ENCODE peak calls at places on chromosomes 12 and 14, in six cellular contexts. G is uterus, Y is AG09309, M is foreskin fibroblast, Z is fibroblast of lung, A is Peyer's patch. I is an unnamed sample.
A peak's percentile ranks its signal among the peaks of the same experiment; 100 is the strongest.

GRCh38 chr14:95480109-95480886 is 36.2 kb downstream of the SYNE3 start:
- DNase-seq in G (peak; percentile 72), Y (peak; percentile 28), M (peak; percentile 92), Z (no peak), A (peak; percentile 31), I (peak; percentile 31)

GRCh38 chr12:76183459-76184186 is 99.1 kb upstream of the NAP1L1 start:
- DNase-seq in G (peak; percentile 16), Y (peak; percentile 86), M (peak; percentile 98), Z (peak; percentile 97), A (no peak), I (no peak)

GRCh38 chr14:88910386-88910785 is 85.9 kb downstream of the TTC8 start:
- DNase-seq in G (no peak), Y (no peak), M (no peak), Z (no peak), A (no peak), I (no peak)

GRCh38 chr12:3470296-3470695 is 20.7 kb upstream of the PRMT8 start:
- DNase-seq in G (no peak), Y (no peak), M (no peak), Z (no peak), A (no peak), I (no peak)

GRCh38 chr14:91354979-91355685 is 62.5 kb downstream of the CCDC88C start:
- DNase-seq in G (no peak), Y (no peak), M (no peak), Z (no peak), A (no peak), I (no peak)

GRCh38 chr14:74611672-74612345 is at the start of gene LTBP2:
- DNase-seq in G (peak; percentile 60), Y (no peak), M (peak; percentile 70), Z (peak; percentile 55), A (no peak), I (peak; percentile 22)

GRCh38 chr14:59787045-59787674 is 83.4 kb downstream of the RTN1 start:
- DNase-seq in G (no peak), Y (no peak), M (no peak), Z (no peak), A (no peak), I (no peak)

GRCh38 chr14:51410846-51411245 is 170.8 kb downstream of the TMX1 start:
- DNase-seq in G (no peak), Y (no peak), M (peak; percentile 5), Z (no peak), A (no peak), I (no peak)

GRCh38 chr14:86321151-86321550 is 791.2 kb downstream of the FLRT2 start:
- DNase-seq in G (no peak), Y (no peak), M (peak; percentile 31), Z (no peak), A (no peak), I (no peak)

GRCh38 chr12:105480162-105480561 is 149.7 kb downstream of the C12orf75 start:
- DNase-seq in G (no peak), Y (no peak), M (peak; percentile 6), Z (peak; percentile 36), A (no peak), I (no peak)

GRCh38 chr12:5756443-5756842 is 188.6 kb downstream of the ANO2 start:
- DNase-seq in G (no peak), Y (no peak), M (no peak), Z (no peak), A (no peak), I (no peak)

GRCh38 chr12:26728205-26729050 is 104.6 kb downstream of the ITPR2 start:
- DNase-seq in G (no peak), Y (no peak), M (no peak), Z (peak; percentile 27), A (no peak), I (no peak)

GRCh38 chr12:72836184-72836583 is 564.0 kb downstream of the TRHDE start:
- DNase-seq in G (no peak), Y (no peak), M (no peak), Z (no peak), A (no peak), I (no peak)

GRCh38 chr12:104280703-104281458 is 22.7 kb upstream of the EID3 start:
- DNase-seq in G (no peak), Y (peak; percentile 87), M (peak; percentile 87), Z (peak; percentile 99), A (no peak), I (no peak)

GRCh38 chr14:101887219-101887618 is 77.2 kb upstream of the DYNC1H1 start:
- DNase-seq in G (no peak), Y (no peak), M (no peak), Z (no peak), A (peak; percentile 8), I (no peak)

GRCh38 chr14:67265131-67265530 is 23.9 kb downstream of the PALS1 start:
- DNase-seq in G (no peak), Y (no peak), M (no peak), Z (peak; percentile 77), A (no peak), I (no peak)

GRCh38 chr14:36817071-36817930 is 155.6 kb downstream of the PAX9 start:
- DNase-seq in G (no peak), Y (no peak), M (no peak), Z (no peak), A (no peak), I (no peak)

GRCh38 chr14:99938896-99939295 is 126.3 kb upstream of the EVL start:
- DNase-seq in G (no peak), Y (no peak), M (no peak), Z (no peak), A (no peak), I (no peak)

GRCh38 chr14:99938376-99938775 is 126.8 kb upstream of the EVL start:
- DNase-seq in G (no peak), Y (no peak), M (no peak), Z (no peak), A (no peak), I (no peak)

GRCh38 chr14:99937475-99938244 is 127.6 kb upstream of the EVL start:
- DNase-seq in G (no peak), Y (no peak), M (no peak), Z (no peak), A (no peak), I (no peak)

GRCh38 chr14:99936056-99936455 is 129.2 kb upstream of the EVL start:
- DNase-seq in G (no peak), Y (no peak), M (peak; percentile 28), Z (peak; percentile 85), A (no peak), I (no peak)

DNA sequence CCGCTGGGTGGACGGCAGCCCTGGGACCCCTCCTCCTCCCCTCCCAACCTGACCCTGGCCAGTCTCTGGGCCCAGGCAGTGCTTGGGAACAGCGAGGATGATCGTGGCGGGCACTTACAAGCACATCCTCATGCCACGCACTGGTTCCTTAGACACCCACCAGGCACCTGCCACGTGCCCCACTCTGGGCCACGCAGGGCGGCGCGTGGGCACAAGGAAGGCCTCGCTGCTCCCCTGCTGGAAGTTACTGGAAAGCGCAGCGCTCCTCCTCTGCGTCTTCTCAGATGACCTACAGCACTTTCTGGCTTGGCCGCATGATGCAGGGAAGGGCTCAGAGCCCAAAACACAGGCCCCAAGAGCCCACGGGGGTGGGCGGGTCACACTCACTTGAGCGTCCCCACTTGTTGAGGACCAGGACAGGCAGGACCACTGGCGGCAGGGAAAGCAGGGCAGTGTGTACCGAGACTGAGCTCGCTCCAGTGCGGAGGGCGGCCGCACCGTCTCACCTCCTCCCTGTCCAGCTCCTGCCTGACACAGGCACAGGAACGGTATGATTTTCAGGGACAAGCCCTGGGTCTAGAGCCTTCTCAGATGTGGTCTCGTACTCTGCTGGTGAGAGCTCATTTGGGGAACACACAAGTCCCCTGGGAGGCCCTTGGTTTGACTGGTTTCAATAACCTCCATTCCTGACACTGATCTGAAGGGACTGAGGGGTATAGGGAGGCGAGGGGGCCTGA is 128.3 kb upstream of the EVL start:
- DNase-seq in G (no peak), Y (no peak), M (no peak), Z (no peak), A (no peak), I (no peak)
- H3K4me3 ChIP-seq in G (no peak overlapping the region), Y (no peak overlapping the region), M (no peak overlapping the region), Z (no peak overlapping the region), A (no peak overlapping the region), I (no peak overlapping the region)

GRCh38 chr12:6961278-6961694 is 9.2 kb downstream of the PHB2 start:
- DNase-seq in G (peak; percentile 84), Y (no peak), M (peak; percentile 55), Z (peak; percentile 61), A (peak; percentile 72), I (peak; percentile 88)

GRCh38 chr12:6961695-6962284 is 8.7 kb downstream of the PHB2 start:
- DNase-seq in G (peak; percentile 73), Y (no peak), M (peak; percentile 79), Z (peak; percentile 81), A (no peak), I (no peak)

GRCh38 chr12:6963741-6964446 is 6.6 kb downstream of the PHB2 start:
- DNase-seq in G (no peak), Y (no peak), M (no peak), Z (no peak), A (no peak), I (no peak)

GRCh38 chr12:6963016-6963731 is 7.3 kb downstream of the PHB2 start:
- DNase-seq in G (no peak), Y (no peak), M (no peak), Z (no peak), A (no peak), I (no peak)

GRCh38 chr12:6962285-6963015 is 8.0 kb downstream of the PHB2 start:
- DNase-seq in G (no peak), Y (no peak), M (no peak), Z (no peak), A (no peak), I (no peak)
- H3K4me3 ChIP-seq in G (no peak overlapping the region), Y (no peak overlapping the region), M (no peak overlapping the region), Z (no peak overlapping the region), A (peak overlapping the region; percentile 62), I (peak overlapping the region; percentile 65)

DNA sequence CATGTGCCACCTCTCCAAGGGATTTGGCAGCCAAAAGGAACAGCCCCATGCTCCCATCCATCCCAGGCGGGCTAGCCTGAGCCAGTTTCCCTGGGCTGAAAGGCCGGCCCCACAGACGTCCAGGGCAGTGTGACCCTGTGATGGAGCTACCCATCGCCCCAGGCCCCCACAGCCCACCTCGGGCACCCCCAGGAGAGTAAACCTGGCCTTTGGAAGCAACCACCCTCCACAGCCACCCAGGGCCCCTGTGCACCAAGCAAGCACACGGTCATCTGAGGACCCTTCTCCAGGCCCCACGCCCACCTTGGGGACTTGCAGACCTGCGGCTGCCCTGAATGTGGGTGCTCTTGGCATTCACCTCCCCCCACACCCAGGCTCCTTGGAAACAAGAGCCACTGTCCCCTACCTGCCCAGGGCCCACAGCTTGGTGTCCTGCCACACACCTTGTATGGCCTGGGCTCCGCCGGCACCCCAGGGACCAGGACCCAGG is 8.4 kb downstream of the AHNAK2 start:
- DNase-seq in G (peak; percentile 46), Y (no peak), M (no peak), Z (no peak), A (no peak), I (no peak)
- H3K4me3 ChIP-seq in G (peak overlapping the region; percentile 34), Y (peak overlapping the region; percentile 67), M (peak overlapping the region; percentile 40), Z (peak overlapping the region; percentile 54), A (peak overlapping the region; percentile 31), I (no peak overlapping the region)

GRCh38 chr14:89992273-89992672 is 36.5 kb downstream of the TDP1 start:
- DNase-seq in G (no peak), Y (no peak), M (no peak), Z (no peak), A (no peak), I (no peak)

GRCh38 chr14:89986475-89986874 is 30.7 kb downstream of the TDP1 start:
- DNase-seq in G (no peak), Y (no peak), M (no peak), Z (no peak), A (no peak), I (no peak)

GRCh38 chr14:89990218-89990617 is 34.5 kb downstream of the TDP1 start:
- DNase-seq in G (no peak), Y (no peak), M (no peak), Z (no peak), A (no peak), I (no peak)

GRCh38 chr14:89988787-89989186 is 33.1 kb downstream of the TDP1 start:
- DNase-seq in G (no peak), Y (no peak), M (no peak), Z (no peak), A (no peak), I (no peak)

GRCh38 chr14:89990623-89991275 is 35.0 kb downstream of the TDP1 start:
- DNase-seq in G (no peak), Y (no peak), M (no peak), Z (no peak), A (no peak), I (no peak)
- H3K4me3 ChIP-seq in G (no peak overlapping the region), Y (no peak overlapping the region), M (no peak overlapping the region), Z (no peak overlapping the region), A (no peak overlapping the region), I (no peak overlapping the region)

I was measured in CD4-positive, CD25-positive, alpha-beta regulatory T cell.